ENCODE peak calls at places on chromosomes 7 and 10, in nine cellular contexts. D is psoas muscle, R is activated B cell treated with CpG ODN at 0.5 μM for 24 hours, O is WERI-Rb-1, Z is cardiac fibroblast, T is endothelial cell, Y is neural progenitor cell, U is SK-N-SH, V is progenitor cell of endocrine pancreas. N is an unnamed sample.

GRCh38 chr7:10577866-10578374 is 395.8 kb upstream of the PHF14 start:
- DNase-seq in O (no peak), Y (no peak), U (no peak), Z (no peak), V (no peak), R (no peak), D (no peak), T (no peak), N (no peak)

GRCh38 chr7:150556521-150557138 is 10.6 kb upstream of the GIMAP4 start:
- DNase-seq in Y (no peak), Z (no peak), T (no peak), D (no peak), R (no peak), O (no peak), V (no peak), U (no peak), N (no peak)

GRCh38 chr10:15601819-15602218 is 117.9 kb downstream of the ITGA8 start:
- DNase-seq in Y (no peak), O (no peak), U (no peak), Z (no peak), T (no peak), R (no peak), D (no peak), V (no peak), N (no peak)

GRCh38 chr7:101608772-101609713 is 20.1 kb downstream of the MYL10 start:
- DNase-seq in R (no peak), T (no peak), V (no peak), U (no peak), Z (no peak), O (no peak), Y (no peak), D (no peak), N (no peak)

GRCh38 chr10:22552888-22553378 is 161.4 kb downstream of the PIP4K2A start:
- DNase-seq in O (peak), Z (peak), D (no peak), Y (peak), R (no peak), U (no peak), V (no peak), T (no peak), N (no peak)

GRCh38 chr7:105473163-105473562 is 48.9 kb downstream of the PUS7 start:
- DNase-seq in Y (no peak), T (no peak), O (no peak), U (no peak), V (no peak), D (peak), Z (peak), R (no peak), N (no peak)

GRCh38 chr7:108452707-108453106 is 3.5 kb downstream of the NRCAM start:
- DNase-seq in O (no peak), V (no peak), T (no peak), U (peak), Z (peak), D (no peak), R (no peak), Y (peak), N (no peak)

GRCh38 chr10:45418859-45419672 is 45.0 kb downstream of the ALOX5 start:
- DNase-seq in V (peak), R (peak), T (peak), Y (peak), O (no peak), U (peak), D (peak), Z (peak), N (peak)

GRCh38 chr10:99872367-99873162 is 90.1 kb downstream of the ABCC2 start:
- DNase-seq in Z (peak), R (no peak), Y (no peak), D (no peak), U (no peak), T (no peak), V (no peak), O (no peak), N (no peak)

GRCh38 chr10:86711237-86711956 is 43.1 kb downstream of the LDB3 start:
- DNase-seq in T (peak), R (peak), V (peak), D (peak), O (peak), U (peak), Z (peak), Y (peak), N (peak)

GRCh38 chr10:23535381-23535780 is 96.5 kb downstream of the OTUD1 start:
- DNase-seq in Y (no peak), R (no peak), V (no peak), U (no peak), T (no peak), D (no peak), Z (no peak), O (no peak), N (no peak)

GRCh38 chr10:4243651-4244050 is 458.6 kb upstream of the KLF6 start:
- DNase-seq in R (no peak), Y (no peak), D (no peak), V (no peak), T (no peak), O (no peak), Z (peak), U (no peak), N (no peak)

GRCh38 chr7:29494350-29494749 is 69.3 kb upstream of the PRR15 start:
- DNase-seq in Z (peak), U (no peak), O (no peak), V (no peak), D (no peak), T (no peak), R (no peak), Y (no peak), N (no peak)

GRCh38 chr7:47496064-47496665 is 85.7 kb downstream of the TNS3 start:
- DNase-seq in O (peak), D (no peak), U (no peak), T (no peak), Y (no peak), V (no peak), Z (no peak), R (no peak), N (no peak)

GRCh38 chr7:21367081-21367480 is 60.8 kb upstream of the SP4 start:
- DNase-seq in D (no peak), Z (no peak), T (no peak), O (no peak), U (no peak), V (no peak), R (no peak), Y (no peak), N (no peak)

GRCh38 chr7:128550920-128551319 is 74.4 kb downstream of the METTL2B start:
- DNase-seq in O (no peak), R (no peak), Z (no peak), D (no peak), Y (no peak), T (no peak), V (no peak), U (no peak), N (no peak)

GRCh38 chr10:28533571-28534304 is 820 bp downstream of the WAC start:
- DNase-seq in R (peak), Y (peak), U (peak), O (peak), Z (peak), D (peak), V (peak), T (peak), N (peak)

GRCh38 chr7:95601324-95601723 is 5.0 kb upstream of the PDK4 start:
- DNase-seq in Y (no peak), R (no peak), O (no peak), V (no peak), D (no peak), Z (no peak), U (no peak), T (no peak), N (no peak)

GRCh38 chr10:114281461-114281860 is 42.4 kb downstream of the VWA2 start:
- DNase-seq in O (no peak), V (no peak), Z (no peak), T (no peak), D (no peak), Y (no peak), R (no peak), U (no peak), N (no peak)

GRCh38 chr10:88342733-88343310 is 240.3 kb downstream of the RNLS start:
- DNase-seq in O (no peak), D (no peak), U (peak), R (no peak), V (no peak), T (no peak), Y (no peak), Z (no peak), N (no peak)

GRCh38 chr7:50679218-50680007 is 103.3 kb downstream of the GRB10 start:
- DNase-seq in V (no peak), D (no peak), T (no peak), Z (peak), R (no peak), O (no peak), U (peak), Y (peak), N (no peak)

GRCh38 chr10:2772791-2773644 is 294.3 kb upstream of the PFKP start:
- DNase-seq in Y (peak), O (no peak), D (no peak), T (no peak), Z (no peak), R (no peak), V (no peak), U (peak), N (no peak)

GRCh38 chr7:50978633-50979215 is 196.0 kb upstream of the GRB10 start:
- DNase-seq in U (no peak), O (peak), D (no peak), R (no peak), T (no peak), V (no peak), Z (peak), Y (peak), N (no peak)

GRCh38 chr7:49660976-49661375 is 112.5 kb upstream of the VWC2 start:
- DNase-seq in U (no peak), V (no peak), Y (no peak), T (no peak), R (no peak), O (no peak), Z (no peak), D (no peak), N (no peak)

GRCh38 chr7:102279537-102280400 is 6.9 kb upstream of the SH2B2 start:
- DNase-seq in T (peak), Y (peak), R (peak), O (peak), D (no peak), Z (peak), U (peak), V (peak), N (no peak)

GRCh38 chr10:107163086-107163880 is 1.2 kb downstream of the SORCS1 start:
- DNase-seq in T (no peak), Y (peak), D (no peak), R (no peak), U (peak), V (no peak), O (no peak), Z (peak), N (no peak)

GRCh38 chr7:115146148-115146547 is 224.3 kb downstream of the MDFIC start:
- DNase-seq in V (no peak), D (no peak), R (no peak), U (no peak), T (no peak), Z (no peak), Y (no peak), O (no peak), N (no peak)

GRCh38 chr10:27100800-27101347 is 580 bp upstream of the ANKRD26 start:
- DNase-seq in Z (no peak), U (no peak), V (no peak), T (no peak), D (no peak), R (no peak), O (no peak), Y (peak), N (no peak)

GRCh38 chr7:116998567-116998966 is 45.3 kb downstream of the ST7 start:
- DNase-seq in U (no peak), R (no peak), O (no peak), Y (no peak), D (no peak), Z (no peak), T (no peak), V (no peak), N (no peak)

GRCh38 chr7:55185321-55185802 is 166.5 kb downstream of the EGFR start:
- DNase-seq in Z (no peak), U (no peak), O (peak), Y (no peak), V (no peak), T (no peak), R (no peak), D (no peak), N (no peak)

GRCh38 chr10:79420974-79421688 is 24.3 kb downstream of the ZCCHC24 start:
- DNase-seq in T (no peak), R (no peak), D (no peak), Z (no peak), Y (no peak), V (no peak), O (no peak), U (no peak), N (no peak)

GRCh38 chr10:5466451-5466996 is 32.8 kb downstream of the CALML5 start:
- DNase-seq in V (no peak), T (no peak), U (no peak), Z (peak), R (no peak), O (no peak), Y (peak), D (no peak), N (peak)

GRCh38 chr10:28946479-28946878 is 269.2 kb downstream of the BAMBI start:
- DNase-seq in O (no peak), V (no peak), R (no peak), Y (no peak), T (no peak), Z (peak), U (no peak), D (no peak), N (no peak)

GRCh38 chr7:14836571-14837189 is 65.9 kb downstream of the DGKB start:
- DNase-seq in O (no peak), R (no peak), V (no peak), Z (peak), Y (peak), T (peak), U (no peak), D (peak), N (no peak)

GRCh38 chr7:29588900-29589696 is 25.5 kb downstream of the PRR15 start:
- DNase-seq in V (no peak), Y (peak), U (peak), T (peak), R (no peak), O (peak), Z (peak), D (no peak), N (no peak)

GRCh38 chr7:46680147-46680546 is 759.1 kb upstream of the IGFBP3 start:
- DNase-seq in V (no peak), Y (no peak), R (no peak), O (no peak), Z (no peak), D (no peak), T (no peak), U (no peak), N (no peak)

GRCh38 chr10:22002531-22003110 is 909 bp downstream of the DNAJC1 start:
- DNase-seq in U (no peak), T (no peak), D (no peak), V (no peak), Y (peak), R (no peak), Z (peak), O (no peak), N (no peak)

GRCh38 chr10:100485336-100485735 is 22.5 kb downstream of the WNT8B start:
- DNase-seq in U (no peak), D (no peak), Z (no peak), T (no peak), R (no peak), V (no peak), Y (peak), O (no peak), N (no peak)

DNA sequence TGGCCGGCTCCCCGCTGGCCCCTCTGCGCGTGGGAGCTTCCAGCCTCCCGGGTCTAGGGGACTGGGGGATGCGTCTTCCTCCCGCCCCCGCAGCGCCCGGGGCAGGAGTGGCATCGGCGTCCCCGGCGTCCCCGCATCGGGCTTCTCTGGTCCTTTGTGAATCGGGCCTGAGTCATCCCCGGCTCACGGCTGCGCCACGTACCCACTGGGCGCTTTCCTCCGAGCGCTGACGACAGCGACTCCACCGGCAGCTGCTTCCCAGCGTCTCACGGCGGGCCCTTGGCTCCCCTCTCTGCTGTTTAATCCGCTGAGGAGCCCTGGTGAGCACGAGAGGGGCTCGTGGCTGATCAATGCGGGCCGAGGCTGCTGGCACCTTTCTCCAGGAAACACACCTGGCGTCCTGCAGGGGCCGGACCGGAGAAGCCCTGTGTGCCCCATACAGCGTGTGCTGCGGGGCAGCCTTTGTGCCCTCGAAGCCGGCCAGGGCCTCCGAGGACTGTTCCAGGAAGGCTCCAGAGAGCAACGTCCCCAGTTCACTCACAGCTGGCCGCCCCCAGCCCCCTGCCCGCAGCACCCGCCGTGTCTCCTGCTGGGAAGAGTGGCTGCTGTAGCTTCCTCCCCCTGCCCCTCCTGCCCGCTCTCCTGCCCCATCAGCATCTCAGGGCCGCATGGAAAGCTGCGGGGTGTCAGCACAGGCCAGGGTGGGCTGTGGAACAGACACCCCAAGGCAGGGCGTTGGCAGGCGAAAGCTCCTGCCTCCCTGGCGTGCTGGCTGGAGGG is 95.5 kb upstream of the DIP2C start:
- DNase-seq in V (no peak), U (peak), Z (peak), D (peak), O (peak), R (peak), T (peak), Y (peak), N (no peak)
- TF ChIP-seq CTCF in V (no peak), U (peak), Z (peak), D (no peak), O (peak), R (no peak), T (no peak), Y (no peak), N (no peak)

GRCh38 chr7:130207033-130207432 is 627 bp upstream of the SSMEM1 start:
- DNase-seq in T (no peak), Z (no peak), O (no peak), U (no peak), R (no peak), V (no peak), D (no peak), Y (no peak), N (no peak)
- TF ChIP-seq CTCF in T (peak), Z (no peak), O (no peak), U (peak), R (no peak), V (no peak), D (no peak), Y (no peak), N (no peak)

DNA sequence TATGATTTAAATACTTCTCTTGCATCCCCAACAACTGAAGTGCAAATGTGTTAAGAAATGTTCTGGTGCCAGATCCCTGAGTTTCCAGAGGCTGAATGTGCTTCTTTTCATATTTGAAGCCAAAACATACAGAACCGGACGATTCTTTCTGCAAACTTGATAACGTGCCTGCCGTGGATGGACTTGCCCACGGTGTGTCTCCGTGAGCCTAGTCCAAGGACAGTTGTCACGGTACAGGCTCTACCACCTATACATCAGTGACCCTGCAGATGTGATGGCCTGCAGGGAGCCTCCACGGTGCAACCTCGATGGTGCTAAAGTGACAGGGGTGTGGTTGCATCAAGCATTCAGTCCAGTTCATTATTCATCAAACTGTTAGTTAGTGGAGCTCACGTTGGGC is 198.7 kb upstream of the LYZL2 start:
- DNase-seq in O (no peak), R (no peak), Y (no peak), T (no peak), V (no peak), D (no peak), Z (no peak), U (no peak), N (no peak)
- TF ChIP-seq CTCF in O (no peak), R (no peak), Y (no peak), T (no peak), V (no peak), D (no peak), Z (no peak), U (no peak), N (no peak)

GRCh38 chr10:47310090-47310505 is 10.1 kb downstream of the GDF10 start:
- DNase-seq in Z (no peak), T (no peak), O (no peak), U (no peak), R (no peak), V (no peak), D (no peak), Y (no peak), N (no peak)

GRCh38 chr10:47311193-47311899 is 10.9 kb upstream of the GDF2 start:
- DNase-seq in U (no peak), D (no peak), R (no peak), T (no peak), Y (no peak), V (no peak), O (no peak), Z (no peak), N (no peak)

GRCh38 chr10:47307381-47307780 is 7.4 kb downstream of the GDF10 start:
- DNase-seq in U (no peak), V (no peak), Y (no peak), D (no peak), T (no peak), R (no peak), Z (no peak), O (no peak), N (no peak)

GRCh38 chr10:47308775-47309174 is 8.8 kb downstream of the GDF10 start:
- DNase-seq in R (no peak), V (no peak), Z (no peak), U (no peak), D (no peak), O (no peak), T (no peak), Y (no peak), N (no peak)

GRCh38 chr10:47309403-47310089 is 9.5 kb downstream of the GDF10 start:
- DNase-seq in T (peak), Y (peak), U (peak), Z (no peak), V (no peak), O (peak), R (no peak), D (no peak), N (no peak)
- TF ChIP-seq CTCF in T (peak), Y (peak), U (peak), Z (peak), V (peak), O (peak), R (no peak), D (no peak), N (peak)

GRCh38 chr10:111077715-111078504 is 1.1 kb downstream of the ADRA2A start:
- DNase-seq in U (peak), Z (peak), D (peak), O (no peak), T (no peak), V (no peak), R (no peak), Y (peak), N (no peak)
- TF ChIP-seq CTCF in U (no peak), Z (no peak), D (no peak), O (peak), T (no peak), V (no peak), R (no peak), Y (no peak), N (no peak)

N was measured in mesothelial cell of epicardium.